ENCODE peak calls at places on chromosome 6, in ten cellular contexts. U, A, T, Q, K, O, W, Z, H and C are unnamed samples.

GRCh38 chr6:29965873-29966601 is 23.7 kb downstream of the HLA-A start:
- DNase-seq in U (no peak), H (peak), T (peak), K (peak), A (peak), Q (peak), O (no peak), W (peak), Z (no peak), C (no peak)

GRCh38 chr6:14028631-14029030 is 88.9 kb upstream of the CD83 start:
- DNase-seq in O (no peak), T (no peak), A (no peak), W (no peak), Z (no peak), K (no peak), U (no peak), Q (no peak), H (no peak), C (no peak)

GRCh38 chr6:106223300-106223930 is 102.1 kb downstream of the ATG5 start:
- DNase-seq in O (no peak), Z (peak), H (peak), W (peak), Q (peak), U (peak), T (peak), K (peak), A (peak), C (peak)

GRCh38 chr6:20922743-20923142 is 388.5 kb downstream of the CDKAL1 start:
- DNase-seq in H (no peak), Q (no peak), T (no peak), Z (no peak), U (no peak), W (no peak), O (no peak), A (no peak), K (no peak), C (no peak)

GRCh38 chr6:128350416-128351254 is 169.8 kb downstream of the PTPRK start:
- DNase-seq in O (peak), K (no peak), Z (no peak), U (no peak), A (no peak), W (no peak), Q (no peak), H (no peak), T (peak), C (no peak)

GRCh38 chr6:2498224-2498623 is 252.5 kb downstream of the MYLK4 start:
- DNase-seq in K (no peak), A (no peak), Z (no peak), H (no peak), T (peak), O (no peak), Q (no peak), W (peak), U (no peak), C (no peak)

GRCh38 chr6:168418631-168419250 is 22.2 kb upstream of the SMOC2 start:
- DNase-seq in A (no peak), W (no peak), T (no peak), H (no peak), O (no peak), Q (no peak), U (no peak), Z (no peak), K (no peak), C (no peak)

GRCh38 chr6:12440981-12441380 is 150.8 kb downstream of the EDN1 start:
- DNase-seq in Q (no peak), W (no peak), U (no peak), K (no peak), T (peak), H (no peak), A (no peak), O (no peak), Z (no peak), C (no peak)

GRCh38 chr6:31579119-31579505 is 3.1 kb downstream of the LTB start:
- DNase-seq in A (no peak), Q (no peak), H (no peak), Z (no peak), O (no peak), U (no peak), W (no peak), K (no peak), T (no peak), C (no peak)

GRCh38 chr6:33126101-33126714 is 50.4 kb downstream of the HLA-DPB1 start:
- DNase-seq in A (peak), W (no peak), Z (no peak), Q (peak), H (peak), K (peak), O (no peak), T (peak), U (peak), C (peak)

GRCh38 chr6:98787961-98788360 is 46.4 kb upstream of the POU3F2 start:
- DNase-seq in O (no peak), K (no peak), U (no peak), H (no peak), T (no peak), W (peak), Q (no peak), A (no peak), Z (no peak), C (no peak)

GRCh38 chr6:156617376-156617775 is 159.8 kb upstream of the ARID1B start:
- DNase-seq in T (no peak), K (no peak), Q (peak), U (peak), O (no peak), Z (no peak), A (no peak), W (no peak), H (no peak), C (no peak)

GRCh38 chr6:75206338-75207210 is 721 bp upstream of the COL12A1 start:
- DNase-seq in Z (no peak), T (no peak), W (no peak), K (no peak), U (no peak), Q (no peak), A (no peak), O (no peak), H (no peak), C (no peak)

GRCh38 chr6:34389034-34389433 is 3.4 kb downstream of the NUDT3 start:
- DNase-seq in O (no peak), Q (no peak), W (no peak), A (no peak), T (no peak), H (no peak), Z (no peak), K (no peak), U (no peak), C (no peak)

GRCh38 chr6:10719386-10720228 is 3.3 kb upstream of the TMEM14C start:
- DNase-seq in A (no peak), U (no peak), O (no peak), H (no peak), Q (peak), W (no peak), K (peak), Z (no peak), T (peak), C (peak)

GRCh38 chr6:33834401-33835392 is 30.9 kb upstream of the MLN start:
- DNase-seq in T (no peak), Z (no peak), K (no peak), A (no peak), Q (no peak), H (no peak), O (no peak), W (no peak), U (no peak), C (no peak)

GRCh38 chr6:52301326-52301725 is 16.8 kb upstream of the MCM3 start:
- DNase-seq in H (no peak), K (no peak), W (no peak), U (no peak), A (no peak), Q (no peak), Z (no peak), T (no peak), O (no peak), C (no peak)

GRCh38 chr6:30443657-30444450 is 45.5 kb upstream of the HLA-E start:
- DNase-seq in Q (no peak), O (no peak), W (no peak), T (no peak), H (no peak), K (no peak), U (no peak), Z (no peak), A (no peak), C (no peak)

GRCh38 chr6:23510778-23511510 is 615.1 kb upstream of the NRSN1 start:
- DNase-seq in O (no peak), K (no peak), W (no peak), U (no peak), T (no peak), Z (no peak), A (no peak), H (no peak), Q (no peak), C (no peak)

GRCh38 chr6:132812756-132813172 is 1.6 kb upstream of the RPS12 start:
- DNase-seq in U (no peak), O (no peak), Z (no peak), Q (peak), T (no peak), W (no peak), K (peak), H (no peak), A (no peak), C (peak)

GRCh38 chr6:111806561-111807497 is 66.4 kb downstream of the FYN start:
- DNase-seq in O (no peak), A (no peak), K (no peak), W (no peak), T (no peak), Q (no peak), H (no peak), U (no peak), Z (no peak), C (no peak)

GRCh38 chr6:152356659-152357058 is 280.5 kb downstream of the SYNE1 start:
- DNase-seq in U (peak), Q (no peak), K (peak), H (peak), A (no peak), Z (no peak), O (no peak), T (no peak), W (no peak), C (peak)